ENCODE peak calls at places on chromosomes 2 and 18, in six cellular contexts. C is hepatocyte, E is adrenal gland, O is SK-N-SH, B is fibroblast of lung, G is tibial artery. S is an unnamed sample. For H3K27me3, the result is how much of the 10 kb centered on the place peaks cover.

GRCh38 chr2:127174977-127175376 is 45.1 kb downstream of the CYP27C1 start:
- DNase-seq in C (peak), E (peak), O (peak), B (peak), G (peak), S (no peak)

GRCh38 chr18:49898421-49898820 is 85.1 kb upstream of the ACAA2 start:
- DNase-seq in C (peak), E (peak), O (no peak), B (peak), G (peak), S (no peak)

GRCh38 chr2:109736177-109736827 is 57.8 kb upstream of the RGPD5 start:
- DNase-seq in C (peak), E (peak), O (peak), B (peak), G (peak), S (peak)

GRCh38 chr18:28725876-28726275 is 548.9 kb upstream of the CDH2 start:
- DNase-seq in C (no peak), E (no peak), O (peak), B (no peak), G (no peak), S (no peak)

GRCh38 chr2:137976274-137976673 is 12.0 kb downstream of the HNMT start:
- DNase-seq in C (no peak), E (no peak), O (no peak), B (no peak), G (no peak), S (no peak)

GRCh38 chr18:76803814-76804213 is 18.5 kb upstream of the ZNF236 start:
- DNase-seq in C (peak), E (peak), O (peak), B (peak), G (peak), S (peak)

GRCh38 chr2:137964066-137964858 is at the start of gene HNMT:
- DNase-seq in C (peak), E (peak), O (peak), B (peak), G (peak), S (peak)

GRCh38 chr2:54041135-54041534 is 70.3 kb upstream of the PSME4 start:
- DNase-seq in C (no peak), E (no peak), O (no peak), B (no peak), G (no peak), S (no peak)

GRCh38 chr2:165328272-165328671 is 89.1 kb downstream of the SCN2A start:
- DNase-seq in C (no peak), E (no peak), O (no peak), B (no peak), G (no peak), S (no peak)

GRCh38 chr18:378039-378438 is 110.2 kb upstream of the THOC1 start:
- DNase-seq in C (no peak), E (no peak), O (no peak), B (no peak), G (no peak), S (no peak)

GRCh38 chr2:236769981-236770671 is 200.5 kb downstream of the ACKR3 start:
- DNase-seq in C (peak), E (peak), O (no peak), B (peak), G (no peak), S (no peak)

GRCh38 chr2:136022747-136023146 is 37.3 kb upstream of the DARS1 start:
- DNase-seq in C (no peak), E (no peak), O (no peak), B (no peak), G (no peak), S (no peak)

GRCh38 chr2:58268685-58269084 is 27.6 kb upstream of the FANCL start:
- DNase-seq in C (no peak), E (no peak), O (no peak), B (no peak), G (no peak), S (no peak)

GRCh38 chr2:207162319-207162718 is 3.4 kb downstream of the KLF7 start:
- DNase-seq in C (no peak), E (peak), O (no peak), B (peak), G (no peak), S (no peak)

GRCh38 chr2:38336619-38337018 is 40.5 kb downstream of the ATL2 start:
- DNase-seq in C (no peak), E (no peak), O (no peak), B (no peak), G (no peak), S (no peak)

GRCh38 chr2:138081225-138082073 is 117.2 kb downstream of the HNMT start:
- DNase-seq in C (no peak), E (no peak), O (no peak), B (no peak), G (no peak), S (no peak)

GRCh38 chr2:42132066-42132965 is 36.8 kb upstream of the EML4 start:
- DNase-seq in C (peak), E (no peak), O (no peak), B (peak), G (no peak), S (no peak)

GRCh38 chr2:29058082-29058481 is 16.2 kb downstream of the PCARE start:
- DNase-seq in C (no peak), E (no peak), O (no peak), B (no peak), G (no peak), S (no peak)

GRCh38 chr2:179604638-179605037 is 256.8 kb downstream of the ZNF385B start:
- DNase-seq in C (no peak), E (no peak), O (no peak), B (no peak), G (no peak), S (no peak)

GRCh38 chr2:24566209-24566608 is 75.2 kb downstream of the NCOA1 start:
- DNase-seq in C (no peak), E (no peak), O (no peak), B (no peak), G (no peak), S (no peak)

GRCh38 chr2:86480105-86480504 is 38.9 kb downstream of the KDM3A start:
- DNase-seq in C (no peak), E (no peak), O (no peak), B (no peak), G (peak), S (peak)

GRCh38 chr2:40315684-40316083 is 136.2 kb downstream of the SLC8A1 start:
- DNase-seq in C (no peak), E (peak), O (no peak), B (peak), G (peak), S (no peak)

GRCh38 chr2:147171961-147172360 is 672.9 kb upstream of the ACVR2A start:
- DNase-seq in C (no peak), E (no peak), O (no peak), B (peak), G (no peak), S (no peak)

GRCh38 chr18:58522157-58522556 is 106.7 kb downstream of the ALPK2 start:
- DNase-seq in C (no peak), E (no peak), O (no peak), B (no peak), G (no peak), S (no peak)

GRCh38 chr2:234823877-234824376 is 127.9 kb upstream of the SH3BP4 start:
- DNase-seq in C (peak), E (peak), O (no peak), B (peak), G (peak), S (no peak)

GRCh38 chr18:41150316-41150715 is 804.7 kb upstream of the PIK3C3 start:
- DNase-seq in C (peak), E (no peak), O (no peak), B (no peak), G (no peak), S (no peak)

GRCh38 chr2:42835577-42836371 is 43.4 kb upstream of the HAAO start:
- DNase-seq in C (no peak), E (peak), O (no peak), B (peak), G (peak), S (no peak)

GRCh38 chr2:203798296-203799157 is 69.0 kb upstream of the CTLA4 start:
- DNase-seq in C (no peak), E (no peak), O (no peak), B (no peak), G (no peak), S (no peak)

GRCh38 chr18:10412933-10413332 is 41.5 kb upstream of the APCDD1 start:
- DNase-seq in C (no peak), E (no peak), O (no peak), B (no peak), G (no peak), S (no peak)

GRCh38 chr18:10409041-10409440 is 45.4 kb upstream of the APCDD1 start:
- DNase-seq in C (no peak), E (no peak), O (no peak), B (no peak), G (no peak), S (no peak)

GRCh38 chr18:10413722-10414121 is 40.7 kb upstream of the APCDD1 start:
- DNase-seq in C (no peak), E (no peak), O (no peak), B (no peak), G (no peak), S (no peak)

GRCh38 chr18:10408131-10408530 is 46.3 kb upstream of the APCDD1 start:
- DNase-seq in C (no peak), E (no peak), O (no peak), B (no peak), G (no peak), S (no peak)

GRCh38 chr18:10410472-10411300 is 43.7 kb upstream of the APCDD1 start:
- DNase-seq in C (no peak), E (no peak), O (no peak), B (no peak), G (no peak), S (no peak)
- TF ChIP-seq CTCF in C (no peak), E (no peak), O (no peak), B (no peak), G (no peak), S (no peak)

GRCh38 chr2:26313446-26313845 is 32.5 kb upstream of the SELENOI start:
- DNase-seq in C (no peak), E (no peak), O (no peak), B (no peak), G (no peak), S (no peak)

GRCh38 chr2:26309921-26310320 is 36.0 kb upstream of the SELENOI start:
- DNase-seq in C (no peak), E (no peak), O (no peak), B (no peak), G (no peak), S (no peak)

GRCh38 chr2:26314243-26314642 is 31.7 kb upstream of the SELENOI start:
- DNase-seq in C (no peak), E (no peak), O (no peak), B (no peak), G (no peak), S (no peak)

GRCh38 chr2:26316041-26316440 is 29.9 kb upstream of the SELENOI start:
- DNase-seq in C (no peak), E (no peak), O (peak), B (no peak), G (no peak), S (no peak)

GRCh38 chr2:26312471-26312870 is 33.5 kb upstream of the SELENOI start:
- DNase-seq in C (no peak), E (no peak), O (no peak), B (no peak), G (no peak), S (no peak)
- H3K4me3 ChIP-seq in C (no peak), E (no peak), O (no peak), B (no peak), G (no peak), S (no peak)

GRCh38 chr18:25077933-25078707 is 273.8 kb downstream of the ZNF521 start:
- DNase-seq in C (no peak), E (no peak), O (no peak), B (no peak), G (no peak), S (no peak)
- H3K27me3 ChIP-seq in C (under half), E (under half), O (under half), B (under half), G (under half), S (under half)

GRCh38 chr2:113283704-113284284 is 5.1 kb upstream of the PAX8 start:
- DNase-seq in C (peak), E (peak), O (no peak), B (peak), G (peak), S (peak)

GRCh38 chr2:113281920-113282746 is 3.4 kb upstream of the PAX8 start:
- DNase-seq in C (no peak), E (no peak), O (no peak), B (no peak), G (no peak), S (no peak)

GRCh38 chr2:113285816-113286215 is 7.1 kb upstream of the PAX8 start:
- DNase-seq in C (no peak), E (no peak), O (no peak), B (no peak), G (no peak), S (no peak)

GRCh38 chr2:113284481-113284880 is 5.8 kb upstream of the PAX8 start:
- DNase-seq in C (no peak), E (no peak), O (no peak), B (no peak), G (no peak), S (no peak)

DNA sequence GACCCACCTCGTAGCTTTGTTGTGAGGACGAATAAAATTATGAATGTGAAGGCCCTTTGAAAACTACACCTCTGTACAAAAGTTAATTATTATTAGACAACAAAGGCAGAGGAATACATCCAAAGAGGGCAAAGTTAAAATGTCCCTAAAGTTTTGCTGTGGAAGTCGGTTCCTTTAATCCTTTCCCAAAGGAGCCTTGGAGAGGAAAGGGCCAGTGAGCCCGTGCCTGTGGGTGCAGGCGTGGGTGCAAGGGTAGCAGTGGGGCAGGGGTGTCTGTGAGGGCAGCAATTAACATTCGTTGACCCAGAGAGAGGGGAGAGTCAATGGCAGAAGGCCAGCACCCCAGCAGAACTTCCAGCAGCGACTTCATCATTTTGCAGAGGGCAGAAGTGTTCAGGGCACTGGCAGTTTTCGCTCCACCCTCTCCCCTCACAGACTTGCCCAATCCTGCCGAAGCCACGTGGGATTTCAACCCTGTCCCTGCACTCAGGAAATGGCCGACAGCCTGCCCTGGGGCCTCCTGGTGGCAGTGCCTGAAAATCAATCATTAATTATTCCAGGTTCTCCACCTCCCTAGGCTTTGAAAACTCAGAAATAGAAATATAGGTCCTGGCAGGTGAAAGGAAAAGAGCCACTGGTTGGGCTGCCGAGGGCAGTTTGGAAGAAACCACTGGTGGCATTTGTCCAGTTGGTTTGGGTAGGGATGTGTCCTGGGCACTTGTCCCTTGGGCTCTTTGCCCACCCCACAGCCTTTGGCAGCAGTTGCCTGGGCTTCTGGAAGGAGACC is 4.2 kb upstream of the PAX8 start:
- DNase-seq in C (peak), E (peak), O (no peak), B (peak), G (peak), S (peak)
- TF ChIP-seq CTCF in C (peak), E (peak), O (peak), B (peak), G (peak), S (peak)

GRCh38 chr2:233411162-233411561 is 56.9 kb downstream of the DGKD start:
- DNase-seq in C (no peak), E (no peak), O (no peak), B (no peak), G (no peak), S (no peak)

GRCh38 chr2:233412405-233412804 is 58.1 kb downstream of the DGKD start:
- DNase-seq in C (no peak), E (no peak), O (no peak), B (no peak), G (no peak), S (no peak)

GRCh38 chr2:233408366-233409285 is 54.3 kb downstream of the DGKD start:
- DNase-seq in C (no peak), E (no peak), O (no peak), B (no peak), G (no peak), S (no peak)

GRCh38 chr2:233409286-233409991 is 55.1 kb downstream of the DGKD start:
- DNase-seq in C (no peak), E (peak), O (no peak), B (no peak), G (peak), S (no peak)

GRCh38 chr2:233410191-233410760 is 56.0 kb downstream of the DGKD start:
- DNase-seq in C (no peak), E (peak), O (no peak), B (no peak), G (no peak), S (no peak)
- H3K4me3 ChIP-seq in C (no peak), E (no peak), O (no peak), B (no peak), G (no peak), S (no peak)

GRCh38 chr2:176106636-176107539 is at the start of gene HOXD11:
- DNase-seq in C (no peak), E (no peak), O (peak), B (no peak), G (no peak), S (peak)

GRCh38 chr2:176104338-176105077 is 2.6 kb upstream of the HOXD11 start:
- DNase-seq in C (no peak), E (peak), O (no peak), B (no peak), G (no peak), S (no peak)

GRCh38 chr2:176105727-176106635 is 1.1 kb upstream of the HOXD11 start:
- DNase-seq in C (no peak), E (no peak), O (no peak), B (no peak), G (no peak), S (no peak)

GRCh38 chr2:176103634-176104337 is 3.3 kb upstream of the HOXD11 start:
- DNase-seq in C (no peak), E (no peak), O (no peak), B (no peak), G (no peak), S (no peak)

GRCh38 chr2:176105078-176105726 is 1.9 kb upstream of the HOXD11 start:
- DNase-seq in C (no peak), E (no peak), O (no peak), B (no peak), G (no peak), S (no peak)
- H3K27me3 ChIP-seq in C (half or more), E (half or more), O (half or more), B (half or more), G (half or more), S (under half)

GRCh38 chr2:71778514-71779305 is 325.3 kb downstream of the DYSF start:
- DNase-seq in C (no peak), E (no peak), O (no peak), B (peak), G (no peak), S (no peak)
- TF ChIP-seq CTCF in C (peak), E (no peak), O (peak), B (peak), G (peak), S (no peak)

DNA sequence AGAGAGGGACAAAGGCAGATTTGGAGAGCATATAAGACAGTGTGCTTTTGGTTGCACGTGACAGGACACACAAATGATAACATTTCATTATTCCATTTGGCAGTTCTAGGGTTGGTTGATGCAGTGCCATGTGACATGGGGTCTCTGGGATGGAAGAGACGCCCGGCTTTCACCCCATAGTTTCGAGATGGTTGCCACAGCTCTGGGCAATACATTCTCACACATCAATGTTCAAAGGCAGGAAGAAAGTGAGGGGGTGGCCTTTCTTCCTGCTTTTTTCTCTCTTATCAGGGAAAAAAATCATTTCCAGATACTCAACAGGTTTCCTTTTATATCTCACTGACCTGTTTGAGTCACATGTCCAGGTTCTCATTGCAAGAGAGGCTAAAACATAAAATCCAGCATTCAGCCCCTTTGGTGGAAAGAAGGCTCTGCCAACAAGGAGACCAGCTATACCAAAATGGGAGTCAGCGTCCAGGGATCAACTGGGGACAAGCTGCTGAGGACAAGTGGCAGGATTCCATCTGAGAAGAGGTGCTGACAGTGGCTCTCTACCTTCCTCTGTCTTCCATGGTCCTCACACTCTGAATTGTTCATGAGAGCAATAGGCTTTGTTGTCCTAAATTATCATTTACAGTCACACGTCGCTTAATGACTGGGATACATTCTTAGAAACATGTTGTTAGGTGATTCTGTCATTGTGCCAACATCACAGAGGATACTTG is 29.1 kb upstream of the ANKRD44 start:
- DNase-seq in C (no peak), E (no peak), O (no peak), B (no peak), G (no peak), S (no peak)
- H3K4me3 ChIP-seq in C (no peak), E (no peak), O (no peak), B (no peak), G (no peak), S (no peak)

GRCh38 chr18:79019876-79020275 is 40.3 kb downstream of the SALL3 start:
- DNase-seq in C (no peak), E (no peak), O (no peak), B (no peak), G (no peak), S (no peak)
- H3K27me3 ChIP-seq in C (under half), E (under half), O (half or more), B (under half), G (under half), S (under half)

S was measured in right lobe of liver.